ENCODE peak calls at places on chromosomes 13 and 19, in four cellular contexts. H is ELR; Y is progenitor cell of endocrine pancreas; B is activated CD8-positive, alpha-beta T cell treated with anti-CD3 and anti-CD28 coated beads for 36 hours. E is an unnamed sample.
A peak's percentile ranks its signal among the peaks of the same experiment; 100 is the strongest.

GRCh38 chr19:45809643-45810159 is 5.4 kb downstream of the RSPH6A start:
- DNase-seq in H (peak; percentile 69), Y (no peak), B (no peak), E (no peak)

GRCh38 chr13:97133955-97134354 is 88.2 kb upstream of the MBNL2 start:
- DNase-seq in Y (no peak), H (no peak), B (no peak), E (no peak)

GRCh38 chr19:15636026-15636425 is 4.7 kb upstream of the CYP4F3 start:
- DNase-seq in Y (no peak), H (no peak), B (no peak), E (no peak)

GRCh38 chr19:47247308-47247990 is 8.9 kb upstream of the CCDC9 start:
- DNase-seq in H (peak; percentile 73), Y (peak; percentile 66), B (peak; percentile 90), E (peak; percentile 81)

GRCh38 chr13:49410006-49410405 is 33.9 kb downstream of the CAB39L start:
- DNase-seq in H (no peak), B (no peak), Y (no peak), E (no peak)

GRCh38 chr13:74243637-74244526 is 109.7 kb upstream of the KLF12 start:
- DNase-seq in B (no peak), H (peak; percentile 95), Y (no peak), E (no peak)

GRCh38 chr19:45995715-45996385 is 583 bp downstream of the CCDC61 start:
- DNase-seq in H (peak; percentile 44), Y (no peak), B (no peak), E (no peak)

GRCh38 chr13:28136916-28137315 is 1.4 kb upstream of the PAN3 start:
- DNase-seq in H (no peak), B (peak; percentile 30), Y (no peak), E (peak; percentile 53)

GRCh38 chr19:50435627-50436026 is 2.9 kb downstream of the MYBPC2 start:
- DNase-seq in B (no peak), H (no peak), Y (no peak), E (no peak)

GRCh38 chr19:1039646-1040475 is at the start of gene ABCA7:
- DNase-seq in B (peak; percentile 99), H (peak; percentile 99), Y (peak; percentile 100), E (peak; percentile 99)

GRCh38 chr13:80038371-80038770 is 302.6 kb downstream of the SPRY2 start:
- DNase-seq in Y (no peak), B (no peak), H (no peak), E (no peak)

GRCh38 chr19:49692102-49692599 is 1.2 kb downstream of the CPT1C start:
- DNase-seq in Y (no peak), B (no peak), H (no peak), E (peak; percentile 71)

GRCh38 chr19:50658438-50659317 is 9.4 kb downstream of the C19orf81 start:
- DNase-seq in B (peak; percentile 79), H (peak; percentile 74), Y (peak; percentile 83), E (no peak)

GRCh38 chr13:80341771-80342271 is 895 bp upstream of the SPRY2 start:
- DNase-seq in Y (peak; percentile 37), H (peak; percentile 67), B (peak; percentile 18), E (no peak)

GRCh38 chr13:85586856-85587255 is 212.4 kb downstream of the SLITRK6 start:
- DNase-seq in H (no peak), B (no peak), Y (no peak), E (no peak)

GRCh38 chr13:31035162-31035951 is 102.9 kb downstream of the TEX26 start:
- DNase-seq in B (no peak), H (no peak), Y (no peak), E (no peak)

GRCh38 chr13:68173111-68173510 is 943.0 kb upstream of the PCDH9 start:
- DNase-seq in H (peak; percentile 68), B (no peak), Y (no peak), E (no peak)

E was measured in Karpas-422.